ENCODE peak calls at places on chromosomes 13 and 19, in nine cellular contexts. W, C, A, S, M, F, H, Y and R are unnamed samples.

GRCh38 chr13:30572859-30573275 is 44.9 kb upstream of the USPL1 start:
- DNase-seq in W (no peak), C (no peak), A (peak; percentile 77), S (no peak), M (no peak), F (peak; percentile 42), H (no peak), Y (no peak), R (no peak)

GRCh38 chr13:93244141-93244917 is 17.7 kb downstream of the GPC6 start:
- DNase-seq in W (no peak), C (no peak), A (no peak), S (no peak), M (no peak), F (no peak), H (peak; percentile 39), Y (peak; percentile 51), R (no peak)

GRCh38 chr19:14434543-14435319 is 1.6 kb downstream of the PKN1 start:
- DNase-seq in W (peak; percentile 89), C (peak; percentile 65), A (peak; percentile 77), S (peak; percentile 71), M (peak; percentile 36), F (peak; percentile 78), H (peak; percentile 90), Y (no peak), R (no peak)

GRCh38 chr13:37277435-37278144 is 172.1 kb upstream of the CSNK1A1L start:
- DNase-seq in W (no peak), C (no peak), A (no peak), S (no peak), M (no peak), F (no peak), H (no peak), Y (no peak), R (no peak)

GRCh38 chr19:52188822-52189744 is 769 bp upstream of the PPP2R1A start:
- DNase-seq in W (peak; percentile 93), C (peak; percentile 85), A (no peak), S (no peak), M (peak; percentile 19), F (no peak), H (no peak), Y (no peak), R (peak; percentile 100)

GRCh38 chr13:27541386-27541785 is 78.9 kb downstream of the LNX2 start:
- DNase-seq in W (no peak), C (no peak), A (no peak), S (no peak), M (no peak), F (no peak), H (no peak), Y (no peak), R (no peak)

GRCh38 chr13:97659602-97660001 is 225.6 kb downstream of the RAP2A start:
- DNase-seq in W (no peak), C (no peak), A (peak; percentile 45), S (no peak), M (no peak), F (peak; percentile 6), H (no peak), Y (peak; percentile 65), R (no peak)

GRCh38 chr19:12884202-12884601 is 2.8 kb downstream of the KLF1 start:
- DNase-seq in W (no peak), C (no peak), A (no peak), S (no peak), M (no peak), F (no peak), H (no peak), Y (no peak), R (no peak)

GRCh38 chr13:21686761-21687391 is 16.0 kb downstream of the FGF9 start:
- DNase-seq in W (no peak), C (no peak), A (no peak), S (no peak), M (no peak), F (no peak), H (no peak), Y (no peak), R (no peak)

GRCh38 chr13:89726690-89727435 is 1620.6 kb upstream of the MIR17HG start:
- DNase-seq in W (no peak), C (no peak), A (peak; percentile 87), S (no peak), M (no peak), F (no peak), H (no peak), Y (no peak), R (no peak)

GRCh38 chr13:109790951-109791605 is 4.7 kb upstream of the IRS2 start:
- DNase-seq in W (no peak), C (no peak), A (peak; percentile 34), S (no peak), M (no peak), F (peak; percentile 25), H (peak; percentile 71), Y (peak; percentile 55), R (no peak)

GRCh38 chr13:40406405-40407138 is 259.9 kb downstream of the FOXO1 start:
- DNase-seq in W (no peak), C (no peak), A (peak; percentile 35), S (no peak), M (no peak), F (no peak), H (peak; percentile 68), Y (no peak), R (no peak)

GRCh38 chr13:40404967-40405716 is 261.3 kb downstream of the FOXO1 start:
- DNase-seq in W (no peak), C (no peak), A (no peak), S (no peak), M (no peak), F (no peak), H (no peak), Y (no peak), R (no peak)

GRCh38 chr13:40409278-40409677 is 257.2 kb downstream of the FOXO1 start:
- DNase-seq in W (no peak), C (no peak), A (no peak), S (no peak), M (no peak), F (no peak), H (no peak), Y (no peak), R (no peak)

GRCh38 chr13:40408602-40409001 is 257.8 kb downstream of the FOXO1 start:
- DNase-seq in W (no peak), C (no peak), A (peak; percentile 13), S (no peak), M (no peak), F (no peak), H (peak; percentile 36), Y (no peak), R (no peak)

DNA sequence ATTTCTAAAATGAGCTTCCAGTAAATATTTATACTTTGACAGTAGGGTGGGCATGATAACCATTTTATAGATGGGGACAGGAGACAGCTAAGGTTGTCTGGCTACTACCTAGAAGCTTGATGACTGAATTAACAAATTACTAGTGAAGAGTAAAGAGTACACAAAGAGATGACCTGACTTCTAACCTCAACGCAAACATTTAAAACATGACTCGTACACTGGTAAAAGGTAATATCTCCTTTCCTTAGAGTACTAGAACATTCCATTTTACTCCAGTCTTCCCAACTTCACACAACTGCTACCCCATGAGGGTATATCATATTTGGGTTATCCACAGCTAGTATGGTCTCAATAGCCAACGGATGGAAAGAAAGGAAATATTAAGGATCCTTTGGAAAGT is 258.9 kb downstream of the FOXO1 start:
- DNase-seq in W (no peak), C (no peak), A (no peak), S (no peak), M (no peak), F (no peak), H (no peak), Y (no peak), R (no peak)
- H3K4me1 ChIP-seq in W (peaks cover 35% of the 10 kb centered on the region), C (peaks cover 10% of the 10 kb centered on the region), A (peaks cover 28% of the 10 kb centered on the region), S (peaks cover 15% of the 10 kb centered on the region), M (peaks cover 9% of the 10 kb centered on the region), F (peaks cover 41% of the 10 kb centered on the region), H (peaks cover 35% of the 10 kb centered on the region), Y (no peaks in the 10 kb centered on the region), R (peaks cover 12% of the 10 kb centered on the region)

DNA sequence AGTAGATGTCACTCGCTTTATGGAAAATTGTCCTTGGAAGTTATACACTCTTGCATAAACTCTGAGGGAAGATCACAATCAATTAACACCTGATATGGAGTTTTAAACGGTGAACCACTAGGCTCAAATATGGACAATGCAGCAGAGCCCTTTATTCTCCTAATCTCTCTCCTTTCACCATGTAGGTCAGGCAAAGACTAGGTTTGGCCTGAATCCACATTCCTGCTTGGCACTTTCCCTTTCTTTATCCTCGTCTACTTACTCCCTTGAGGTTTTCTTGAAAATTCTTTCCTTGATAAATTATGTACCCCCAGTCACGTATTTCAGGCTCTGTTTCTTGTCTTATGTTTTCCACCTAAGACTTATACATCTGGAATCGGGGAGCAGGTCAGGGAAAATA is 751.7 kb downstream of the DACH1 start:
- DNase-seq in W (no peak), C (no peak), A (no peak), S (no peak), M (no peak), F (no peak), H (no peak), Y (peak; percentile 24), R (no peak)
- TF ChIP-seq CTCF in W (no peak), C (no peak), A (no peak), S (no peak), M (no peak), F (no peak), H (no peak), Y (no peak), R (no peak)

DNA sequence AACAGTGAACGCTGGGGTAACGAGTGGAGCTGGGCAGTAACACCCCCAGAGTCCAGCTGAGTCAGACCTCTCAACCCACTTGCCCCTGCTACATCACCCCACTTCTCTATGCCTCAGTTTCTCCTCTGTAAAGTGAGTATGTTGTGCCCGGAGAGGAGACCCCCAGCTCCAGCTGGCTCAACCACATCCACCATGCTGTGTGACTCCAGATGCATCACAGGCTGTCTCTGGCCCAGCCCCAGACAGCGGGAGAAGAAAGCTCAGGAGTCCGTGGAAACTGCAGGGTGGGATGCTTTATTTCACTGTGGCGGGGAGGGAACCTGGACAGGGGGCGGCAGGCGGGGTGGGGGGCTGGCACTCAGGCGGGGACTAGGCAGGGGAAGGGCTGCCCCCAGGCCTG is 9.6 kb upstream of the ELL start:
- DNase-seq in W (no peak), C (no peak), A (no peak), S (no peak), M (no peak), F (no peak), H (no peak), Y (no peak), R (no peak)
- H3K4me3 ChIP-seq in W (no peak overlapping the region), C (no peak overlapping the region), A (no peak overlapping the region), S (no peak overlapping the region), M (no peak overlapping the region), F (no peak overlapping the region), H (no peak overlapping the region), Y (no peak overlapping the region), R (no peak overlapping the region)

GRCh38 chr13:99316224-99316623 is 9.0 kb upstream of the GPR183 start:
- DNase-seq in W (no peak), C (no peak), A (no peak), S (no peak), M (no peak), F (no peak), H (no peak), Y (no peak), R (no peak)
- H3K4me1 ChIP-seq in W (no peaks in the 10 kb centered on the region), C (peaks cover 14% of the 10 kb centered on the region), A (peaks cover 36% of the 10 kb centered on the region), S (peaks cover 36% of the 10 kb centered on the region), M (peaks cover 18% of the 10 kb centered on the region), F (peaks cover 34% of the 10 kb centered on the region), H (peaks cover 14% of the 10 kb centered on the region), Y (peaks cover 5% of the 10 kb centered on the region), R (peaks cover 11% of the 10 kb centered on the region)